ENCODE peak calls at places on chromosome 11, in eight cellular contexts. F, C, T, Q, A, R, N and I are unnamed samples.
A peak's percentile ranks its signal among the peaks of the same experiment; 100 is the strongest.

GRCh38 chr11:84645988-84646689 is 981.0 kb downstream of the DLG2 start:
- DNase-seq in F (no peak), C (no peak), T (no peak), Q (no peak), A (no peak), R (no peak), N (no peak), I (no peak)

GRCh38 chr11:72932132-72932570 is 117.9 kb downstream of the ATG16L2 start:
- DNase-seq in F (no peak), C (no peak), T (no peak), Q (no peak), A (no peak), R (peak; percentile 8), N (no peak), I (no peak)

GRCh38 chr11:62680825-62681240 is 2.0 kb upstream of the UBXN1 start:
- DNase-seq in F (peak; percentile 90), C (no peak), T (peak; percentile 69), Q (peak; percentile 81), A (peak; percentile 69), R (peak; percentile 75), N (peak; percentile 49), I (peak; percentile 71)

GRCh38 chr11:68092411-68092810 is 28.8 kb downstream of the CHKA start:
- DNase-seq in F (no peak), C (no peak), T (no peak), Q (no peak), A (no peak), R (no peak), N (no peak), I (no peak)

GRCh38 chr11:46375392-46376101 is 5.9 kb upstream of the MDK start:
- DNase-seq in F (no peak), C (no peak), T (peak; percentile 10), Q (no peak), A (no peak), R (no peak), N (no peak), I (no peak)

GRCh38 chr11:79501688-79502087 is 60.9 kb upstream of the TENM4 start:
- DNase-seq in F (no peak), C (no peak), T (no peak), Q (no peak), A (no peak), R (no peak), N (no peak), I (no peak)

GRCh38 chr11:62124186-62125113 is 639 bp downstream of the INCENP start:
- DNase-seq in F (peak; percentile 61), C (no peak), T (no peak), Q (peak; percentile 71), A (no peak), R (peak; percentile 31), N (peak; percentile 39), I (no peak)

GRCh38 chr11:78583889-78584288 is 9.2 kb upstream of the NARS2 start:
- DNase-seq in F (no peak), C (no peak), T (no peak), Q (no peak), A (no peak), R (no peak), N (no peak), I (no peak)

GRCh38 chr11:36412781-36413383 is 97.2 kb downstream of the TRAF6 start:
- DNase-seq in F (peak; percentile 85), C (peak; percentile 36), T (no peak), Q (no peak), A (no peak), R (peak; percentile 74), N (no peak), I (no peak)

GRCh38 chr11:2519879-2520735 is 75.3 kb downstream of the KCNQ1 start:
- DNase-seq in F (no peak), C (no peak), T (peak; percentile 10), Q (no peak), A (no peak), R (no peak), N (no peak), I (peak; percentile 11)

GRCh38 chr11:45100338-45100737 is 46.1 kb upstream of the PRDM11 start:
- DNase-seq in F (peak; percentile 85), C (no peak), T (no peak), Q (no peak), A (peak; percentile 3), R (no peak), N (peak; percentile 83), I (no peak)

GRCh38 chr11:108012139-108012725 is 3.5 kb downstream of the CUL5 start:
- DNase-seq in F (no peak), C (no peak), T (no peak), Q (no peak), A (no peak), R (no peak), N (no peak), I (no peak)

GRCh38 chr11:107591098-107591445 is at the start of gene ELMOD1:
- DNase-seq in F (peak; percentile 62), C (no peak), T (peak; percentile 40), Q (peak; percentile 51), A (no peak), R (peak; percentile 3), N (peak; percentile 72), I (no peak)

GRCh38 chr11:117421041-117421440 is 93.4 kb downstream of the CEP164 start:
- DNase-seq in F (no peak), C (no peak), T (no peak), Q (no peak), A (no peak), R (no peak), N (no peak), I (peak; percentile 76)

GRCh38 chr11:43547900-43548381 is 132.6 kb upstream of the HSD17B12 start:
- DNase-seq in F (no peak), C (no peak), T (no peak), Q (peak; percentile 58), A (no peak), R (no peak), N (peak; percentile 72), I (no peak)

GRCh38 chr11:43548921-43549320 is 131.6 kb upstream of the HSD17B12 start:
- DNase-seq in F (no peak), C (no peak), T (no peak), Q (no peak), A (no peak), R (no peak), N (no peak), I (no peak)

GRCh38 chr11:43545610-43546009 is 134.9 kb upstream of the HSD17B12 start:
- DNase-seq in F (no peak), C (no peak), T (no peak), Q (no peak), A (no peak), R (no peak), N (no peak), I (no peak)

GRCh38 chr11:43547411-43547718 is 133.2 kb upstream of the HSD17B12 start:
- DNase-seq in F (no peak), C (no peak), T (no peak), Q (no peak), A (no peak), R (no peak), N (peak; percentile 64), I (no peak)

GRCh38 chr11:43546561-43547410 is 133.8 kb upstream of the HSD17B12 start:
- DNase-seq in F (no peak), C (no peak), T (no peak), Q (no peak), A (no peak), R (no peak), N (no peak), I (no peak)
- H3K4me3 ChIP-seq in F (no peak overlapping the region), C (no peak overlapping the region), T (peak overlapping the region; percentile 32), Q (no peak overlapping the region), A (no peak overlapping the region), R (no peak overlapping the region), N (peak overlapping the region; percentile 57), I (no peak overlapping the region)

GRCh38 chr11:126293726-126294125 is 10.1 kb upstream of the DCPS start:
- DNase-seq in F (no peak), C (no peak), T (no peak), Q (no peak), A (no peak), R (no peak), N (no peak), I (no peak)
- H3K4me3 ChIP-seq in F (no peak overlapping the region), C (no peak overlapping the region), T (no peak overlapping the region), Q (no peak overlapping the region), A (no peak overlapping the region), R (no peak overlapping the region), N (no peak overlapping the region), I (no peak overlapping the region)

GRCh38 chr11:116276051-116277044 is 496.4 kb downstream of the BUD13 start:
- DNase-seq in F (peak; percentile 34), C (no peak), T (peak; percentile 52), Q (peak; percentile 86), A (peak; percentile 53), R (peak; percentile 29), N (peak; percentile 94), I (peak; percentile 91)

GRCh38 chr11:116267146-116267545 is 505.6 kb downstream of the BUD13 start:
- DNase-seq in F (no peak), C (no peak), T (no peak), Q (no peak), A (no peak), R (no peak), N (no peak), I (no peak)

GRCh38 chr11:116278076-116278475 is 494.7 kb downstream of the BUD13 start:
- DNase-seq in F (no peak), C (no peak), T (no peak), Q (no peak), A (no peak), R (no peak), N (no peak), I (no peak)

GRCh38 chr11:116275634-116276033 is 497.2 kb downstream of the BUD13 start:
- DNase-seq in F (peak; percentile 1), C (no peak), T (no peak), Q (no peak), A (no peak), R (no peak), N (no peak), I (no peak)

DNA sequence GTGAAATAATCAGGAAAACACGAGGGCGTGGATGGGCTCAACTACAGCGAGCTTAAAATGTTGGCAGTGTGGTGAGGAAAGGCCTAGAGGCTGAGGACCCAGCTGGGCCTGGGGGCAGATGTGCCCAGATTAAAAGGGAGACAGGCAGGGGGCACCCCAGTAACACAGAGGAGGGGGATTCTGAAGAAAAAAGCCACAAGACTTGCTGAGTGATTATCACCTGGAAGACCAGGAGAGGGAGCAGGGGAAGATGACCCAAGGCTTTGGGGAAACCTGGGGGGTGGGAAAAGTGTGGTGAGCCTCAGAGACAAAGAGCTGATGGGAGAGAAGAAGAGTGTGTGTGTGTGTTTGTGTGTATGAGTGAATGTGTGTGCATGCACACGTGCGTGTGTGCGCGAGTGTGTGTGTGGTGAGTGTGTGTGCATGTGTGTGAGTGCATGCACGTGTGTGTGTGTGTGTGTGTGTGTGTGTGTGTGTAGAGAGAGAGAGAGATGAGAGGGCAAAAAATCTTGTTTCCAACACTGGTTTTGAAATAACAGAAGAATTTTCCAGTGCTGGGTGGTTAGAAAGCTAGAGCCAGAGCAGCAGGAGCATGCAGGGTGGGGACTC is 500.5 kb downstream of the BUD13 start:
- DNase-seq in F (no peak), C (no peak), T (no peak), Q (no peak), A (no peak), R (no peak), N (peak; percentile 56), I (peak; percentile 5)
- H3K4me3 ChIP-seq in F (no peak overlapping the region), C (no peak overlapping the region), T (no peak overlapping the region), Q (no peak overlapping the region), A (no peak overlapping the region), R (no peak overlapping the region), N (no peak overlapping the region), I (no peak overlapping the region)

DNA sequence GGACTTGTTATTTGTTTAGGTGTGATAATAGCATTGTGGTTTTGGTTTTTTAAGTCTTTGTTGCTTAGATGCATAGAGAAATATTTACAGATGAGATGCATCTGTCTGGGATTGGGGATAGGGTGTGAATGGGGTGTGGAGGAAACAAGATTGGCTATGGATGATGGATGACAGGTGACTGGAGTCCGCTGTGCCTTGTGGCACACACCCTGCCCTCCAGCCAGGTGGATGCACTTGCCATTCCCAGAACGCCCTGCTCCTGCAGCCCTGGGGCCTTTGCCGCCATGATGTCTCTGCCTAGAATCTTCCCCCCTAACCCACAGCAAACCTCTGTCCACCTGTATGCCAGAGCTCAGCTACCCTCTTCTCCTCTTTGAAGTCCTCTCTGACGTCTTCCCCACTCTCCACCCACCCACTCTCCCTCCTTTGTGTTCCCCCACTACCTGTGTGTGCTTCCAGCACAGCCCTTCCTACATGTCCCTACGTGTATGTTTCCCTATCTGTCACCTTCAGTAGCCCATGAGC is 54.7 kb downstream of the WNT11 start:
- DNase-seq in F (no peak), C (no peak), T (no peak), Q (no peak), A (no peak), R (no peak), N (no peak), I (no peak)
- H3K4me3 ChIP-seq in F (peak overlapping the region; percentile 76), C (no peak overlapping the region), T (peak overlapping the region; percentile 55), Q (no peak overlapping the region), A (no peak overlapping the region), R (no peak overlapping the region), N (peak overlapping the region; percentile 64), I (no peak overlapping the region)